ENCODE peak calls at places on chromosome 5, in seven cellular contexts. Q, Y, F, V, B, T and D are unnamed samples. For H3K27me3 and H3K9me3, the result is how much of the 10 kb centered on the place peaks cover.

GRCh38 chr5:18761801-18762200 is 1127.5 kb downstream of the TAF11L14 start:
- DNase-seq in Q (no peak), Y (no peak), F (no peak), V (no peak), B (no peak), T (peak), D (no peak)

GRCh38 chr5:58172946-58173345 is 286.9 kb downstream of the PLK2 start:
- DNase-seq in Q (no peak), Y (no peak), F (no peak), V (no peak), B (no peak), T (no peak), D (no peak)

GRCh38 chr5:103674739-103675138 is 112.2 kb upstream of the NUDT12 start:
- DNase-seq in Q (no peak), Y (no peak), F (peak), V (no peak), B (no peak), T (peak), D (no peak)

GRCh38 chr5:91280062-91280941 is 102.8 kb downstream of the ARRDC3 start:
- DNase-seq in Q (peak), Y (peak), F (peak), V (peak), B (peak), T (peak), D (peak)

GRCh38 chr5:172733179-172733973 is 37.6 kb downstream of the DUSP1 start:
- DNase-seq in Q (peak), Y (peak), F (peak), V (peak), B (peak), T (peak), D (peak)

GRCh38 chr5:58932057-58932594 is 349.3 kb downstream of the RAB3C start:
- DNase-seq in Q (no peak), Y (no peak), F (no peak), V (no peak), B (no peak), T (no peak), D (no peak)

GRCh38 chr5:96741075-96741474 is 66.7 kb downstream of the ERAP1 start:
- DNase-seq in Q (no peak), Y (no peak), F (no peak), V (no peak), B (no peak), T (no peak), D (no peak)

GRCh38 chr5:110085826-110086225 is 396.1 kb downstream of the MAN2A1 start:
- DNase-seq in Q (no peak), Y (no peak), F (no peak), V (no peak), B (no peak), T (no peak), D (no peak)

GRCh38 chr5:190366-191035 is 794 bp upstream of the LRRC14B start:
- DNase-seq in Q (peak), Y (peak), F (no peak), V (no peak), B (no peak), T (no peak), D (no peak)

GRCh38 chr5:76811214-76811613 is 7.6 kb upstream of the F2RL1 start:
- DNase-seq in Q (no peak), Y (no peak), F (no peak), V (no peak), B (no peak), T (peak), D (no peak)

GRCh38 chr5:64958757-64959391 is 190.1 kb downstream of the CWC27 start:
- DNase-seq in Q (no peak), Y (no peak), F (no peak), V (no peak), B (no peak), T (peak), D (peak)

GRCh38 chr5:15797116-15797515 is 297.1 kb downstream of the FBXL7 start:
- DNase-seq in Q (no peak), Y (no peak), F (no peak), V (no peak), B (no peak), T (no peak), D (no peak)

GRCh38 chr5:179312557-179313235 is 32.6 kb downstream of the ADAMTS2 start:
- DNase-seq in Q (peak), Y (peak), F (no peak), V (no peak), B (no peak), T (no peak), D (no peak)

GRCh38 chr5:7066471-7067235 is 329.3 kb upstream of the ADCY2 start:
- DNase-seq in Q (no peak), Y (no peak), F (no peak), V (no peak), B (no peak), T (no peak), D (no peak)

GRCh38 chr5:124683917-124684555 is 62.4 kb downstream of the ZNF608 start:
- DNase-seq in Q (no peak), Y (no peak), F (no peak), V (no peak), B (no peak), T (no peak), D (no peak)

GRCh38 chr5:61754792-61755191 is 422.7 kb downstream of the ZSWIM6 start:
- DNase-seq in Q (no peak), Y (no peak), F (no peak), V (no peak), B (no peak), T (no peak), D (no peak)

GRCh38 chr5:158485604-158486081 is 614.1 kb downstream of the EBF1 start:
- DNase-seq in Q (no peak), Y (no peak), F (no peak), V (no peak), B (no peak), T (no peak), D (no peak)

GRCh38 chr5:14810282-14810681 is 61.3 kb downstream of the ANKH start:
- DNase-seq in Q (no peak), Y (no peak), F (no peak), V (no peak), B (no peak), T (no peak), D (no peak)

GRCh38 chr5:72508241-72509170 is 1.3 kb upstream of the ZNF366 start:
- DNase-seq in Q (no peak), Y (no peak), F (no peak), V (no peak), B (no peak), T (no peak), D (no peak)

GRCh38 chr5:122312670-122312988 is 592 bp downstream of the SNCAIP start:
- DNase-seq in Q (peak), Y (peak), F (peak), V (no peak), B (no peak), T (peak), D (no peak)

GRCh38 chr5:43891112-43891511 is 288.1 kb downstream of the NNT start:
- DNase-seq in Q (no peak), Y (no peak), F (no peak), V (no peak), B (no peak), T (no peak), D (no peak)

GRCh38 chr5:150653145-150653761 is 7.8 kb upstream of the MYOZ3 start:
- DNase-seq in Q (no peak), Y (no peak), F (no peak), V (no peak), B (no peak), T (peak), D (no peak)

GRCh38 chr5:43121565-43122484 is 1.1 kb downstream of the ZNF131 start:
- DNase-seq in Q (no peak), Y (no peak), F (no peak), V (no peak), B (no peak), T (peak), D (peak)

GRCh38 chr5:5605170-5605764 is 182.8 kb downstream of the ICE1 start:
- DNase-seq in Q (no peak), Y (peak), F (no peak), V (no peak), B (no peak), T (no peak), D (no peak)

GRCh38 chr5:175457466-175457865 is 13.5 kb upstream of the DRD1 start:
- DNase-seq in Q (no peak), Y (no peak), F (no peak), V (no peak), B (no peak), T (no peak), D (no peak)

GRCh38 chr5:169702726-169703481 is 65.8 kb downstream of the DOCK2 start:
- DNase-seq in Q (no peak), Y (no peak), F (no peak), V (no peak), B (no peak), T (no peak), D (no peak)

GRCh38 chr5:61534481-61535267 is 202.6 kb downstream of the ZSWIM6 start:
- DNase-seq in Q (no peak), Y (no peak), F (no peak), V (no peak), B (no peak), T (no peak), D (no peak)

GRCh38 chr5:81766611-81767010 is 15.7 kb upstream of the SSBP2 start:
- DNase-seq in Q (no peak), Y (no peak), F (no peak), V (no peak), B (no peak), T (no peak), D (no peak)

GRCh38 chr5:133457439-133457838 is 154.9 kb downstream of the FSTL4 start:
- DNase-seq in Q (no peak), Y (no peak), F (no peak), V (no peak), B (no peak), T (no peak), D (no peak)

GRCh38 chr5:178787889-178788288 is 57.4 kb upstream of the ZNF354A start:
- DNase-seq in Q (peak), Y (no peak), F (no peak), V (no peak), B (no peak), T (no peak), D (no peak)

GRCh38 chr5:155147222-155147621 is 133.7 kb downstream of the KIF4B start:
- DNase-seq in Q (no peak), Y (no peak), F (no peak), V (no peak), B (no peak), T (no peak), D (no peak)

GRCh38 chr5:126004636-126005035 is 418.6 kb upstream of the GRAMD2B start:
- DNase-seq in Q (no peak), Y (no peak), F (no peak), V (no peak), B (no peak), T (no peak), D (no peak)

GRCh38 chr5:5799229-5799628 is 376.8 kb downstream of the ICE1 start:
- DNase-seq in Q (no peak), Y (no peak), F (no peak), V (no peak), B (no peak), T (no peak), D (no peak)

GRCh38 chr5:151961557-151961956 is 36.9 kb upstream of the GLRA1 start:
- DNase-seq in Q (no peak), Y (no peak), F (no peak), V (no peak), B (no peak), T (no peak), D (no peak)

GRCh38 chr5:151966046-151966445 is 41.4 kb upstream of the GLRA1 start:
- DNase-seq in Q (no peak), Y (no peak), F (no peak), V (no peak), B (no peak), T (no peak), D (no peak)
- H3K27me3 ChIP-seq in Q (under half), Y (under half), F (under half), V (under half), B (under half), T (under half), D (under half)

GRCh38 chr5:145764325-145764724 is 70.8 kb downstream of the PRELID2 start:
- DNase-seq in Q (no peak), Y (no peak), F (no peak), V (no peak), B (no peak), T (no peak), D (peak)

GRCh38 chr5:145774442-145774841 is 60.7 kb downstream of the PRELID2 start:
- DNase-seq in Q (no peak), Y (no peak), F (no peak), V (no peak), B (no peak), T (no peak), D (no peak)

DNA sequence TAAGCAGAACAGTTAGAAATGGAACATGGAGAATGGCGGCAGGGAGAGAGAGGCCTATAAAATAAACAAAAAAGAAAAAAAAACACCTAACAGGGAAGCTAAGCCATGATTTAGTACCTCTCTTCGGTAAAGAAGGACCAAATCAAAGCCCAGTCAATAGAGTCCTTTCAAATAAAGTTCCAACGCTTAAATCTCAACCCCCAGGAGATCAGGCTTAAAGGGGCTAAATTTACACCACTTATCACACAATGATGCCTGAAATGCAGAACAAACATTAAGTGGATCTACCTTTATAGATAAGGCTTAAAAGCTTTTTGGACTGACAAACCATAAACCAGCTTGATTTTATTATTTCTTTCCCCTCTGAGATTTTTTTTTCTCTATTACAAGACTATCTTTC is 66.3 kb downstream of the PRELID2 start:
- DNase-seq in Q (no peak), Y (no peak), F (no peak), V (no peak), B (no peak), T (no peak), D (no peak)
- H3K9me3 ChIP-seq in Q (under half), Y (under half), F (under half), V (under half), B (under half), T (under half), D (under half)

GRCh38 chr5:140037012-140037411 is 6.1 kb downstream of the NRG2 start:
- DNase-seq in Q (no peak), Y (no peak), F (no peak), V (no peak), B (no peak), T (no peak), D (no peak)
- H3K27me3 ChIP-seq in Q (under half), Y (under half), F (under half), V (under half), B (under half), T (under half), D (under half)

DNA sequence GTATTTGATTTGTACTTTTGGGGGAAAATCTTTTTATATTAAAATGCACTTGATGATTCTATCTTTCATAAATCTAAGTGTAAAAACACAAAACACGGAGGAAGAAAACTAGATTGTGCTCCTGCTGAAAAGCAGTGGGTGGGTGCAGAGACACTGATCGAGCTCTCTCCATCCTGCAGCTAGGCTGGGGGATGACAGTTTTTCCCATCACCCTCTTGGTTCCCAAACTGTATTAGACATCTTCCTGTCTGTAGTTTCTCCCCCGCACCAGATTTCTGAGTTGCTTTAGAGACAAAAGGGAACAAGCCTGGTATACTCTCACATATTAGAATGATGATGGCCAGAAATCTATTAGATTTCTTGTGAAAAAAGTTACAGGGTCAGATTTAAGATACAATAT is 99.6 kb downstream of the FAM114A2 start:
- DNase-seq in Q (no peak), Y (no peak), F (no peak), V (no peak), B (no peak), T (no peak), D (no peak)
- H3K9me3 ChIP-seq in Q (under half), Y (under half), F (under half), V (under half), B (under half), T (under half), D (under half)